ENCODE peak calls at places on chromosomes 13 and 19, in ten cellular contexts. W is NCI-H1105; G is transverse colon; Y is tibial nerve; J is psoas muscle; M is activated CD4-positive, CD25-positive, alpha-beta regulatory T cell; B is stimulated activated CD4-positive, alpha-beta T cell treated with anti-CD3 and anti-CD28 coated beads, Interleukin-1b, Interleukin-23, amount 100 ng/mL, for 48 hours; Z is SW 1271; H is endothelial cell of umbilical vein; X is stimulated activated CD8-positive, alpha-beta memory T cell treated with anti-CD3 and anti-CD28 coated beads, Interleukin-4, amount 100 ng/mL, for 24 hours. A is an unnamed sample.

GRCh38 chr19:47608074-47608907 is 643 bp upstream of the BICRA start:
- DNase-seq in W (peak; percentile 92), G (peak; percentile 97), Y (peak; percentile 93), J (peak; percentile 97), M (peak; percentile 92), B (peak; percentile 95), Z (peak; percentile 49), H (peak; percentile 90), X (peak; percentile 95), A (peak; percentile 97)

GRCh38 chr13:21567714-21568113 is 36.3 kb downstream of the MICU2 start:
- DNase-seq in W (no peak), G (no peak), Y (no peak), J (no peak), M (no peak), B (no peak), Z (no peak), H (no peak), X (no peak), A (no peak)

GRCh38 chr13:39510296-39510695 is 92.7 kb downstream of the LHFPL6 start:
- DNase-seq in W (peak; percentile 32), G (no peak), Y (no peak), J (no peak), M (no peak), B (no peak), Z (no peak), H (no peak), X (no peak), A (no peak)

GRCh38 chr13:111469916-111470506 is 149.6 kb downstream of the TEX29 start:
- DNase-seq in W (no peak), G (no peak), Y (no peak), J (no peak), M (no peak), B (no peak), Z (no peak), H (no peak), X (no peak), A (no peak)

GRCh38 chr19:7789447-7789846 is 26.4 kb downstream of the CLEC4M start:
- DNase-seq in W (peak; percentile 45), G (peak; percentile 33), Y (no peak), J (no peak), M (no peak), B (peak; percentile 17), Z (no peak), H (no peak), X (no peak), A (peak; percentile 24)

GRCh38 chr19:11745871-11746270 is 7.1 kb upstream of the ZNF823 start:
- DNase-seq in W (no peak), G (no peak), Y (no peak), J (no peak), M (no peak), B (no peak), Z (no peak), H (no peak), X (no peak), A (no peak)

GRCh38 chr19:3516675-3517207 is 10.6 kb downstream of the FZR1 start:
- DNase-seq in W (peak; percentile 33), G (peak; percentile 58), Y (no peak), J (no peak), M (no peak), B (peak; percentile 43), Z (no peak), H (no peak), X (no peak), A (no peak)

GRCh38 chr19:315811-316210 is 24.6 kb upstream of the PLPP2 start:
- DNase-seq in W (no peak), G (no peak), Y (no peak), J (no peak), M (no peak), B (no peak), Z (no peak), H (peak; percentile 29), X (no peak), A (no peak)

GRCh38 chr19:18939922-18940775 is 868 bp downstream of the HOMER3 start:
- DNase-seq in W (no peak), G (peak; percentile 60), Y (peak; percentile 27), J (peak; percentile 89), M (no peak), B (no peak), Z (no peak), H (peak; percentile 35), X (no peak), A (no peak)

GRCh38 chr19:17475541-17476115 is 5.3 kb downstream of the SLC27A1 start:
- DNase-seq in W (no peak), G (peak; percentile 31), Y (peak; percentile 39), J (peak; percentile 87), M (no peak), B (no peak), Z (peak; percentile 36), H (no peak), X (no peak), A (no peak)

GRCh38 chr13:39105110-39105509 is 66.9 kb downstream of the NHLRC3 start:
- DNase-seq in W (peak; percentile 78), G (no peak), Y (no peak), J (no peak), M (no peak), B (no peak), Z (no peak), H (peak; percentile 18), X (no peak), A (no peak)